ENCODE peak calls at places on chromosome 7, in four cellular contexts. G is cardiac fibroblast; S is HFFc6; Z is CD4-positive, CD25-positive, alpha-beta regulatory T cell. N is an unnamed sample.

GRCh38 chr7:84187813-84188212 is 6.8 kb downstream of the SEMA3A start:
- DNase-seq in G (peak), S (peak), Z (no peak), N (no peak)

GRCh38 chr7:82362129-82362528 is 81.4 kb downstream of the CACNA2D1 start:
- DNase-seq in G (peak), S (peak), Z (no peak), N (no peak)

GRCh38 chr7:75921479-75921878 is 6.5 kb downstream of the POR start:
- DNase-seq in G (no peak), S (no peak), Z (no peak), N (no peak)

GRCh38 chr7:112150823-112151641 is 55.2 kb downstream of the DOCK4 start:
- DNase-seq in G (peak), S (no peak), Z (no peak), N (no peak)

GRCh38 chr7:48255046-48255445 is 83.8 kb downstream of the ABCA13 start:
- DNase-seq in G (peak), S (peak), Z (no peak), N (no peak)

GRCh38 chr7:151537818-151538561 is 18.3 kb upstream of the RHEB start:
- DNase-seq in G (no peak), S (no peak), Z (no peak), N (no peak)

GRCh38 chr7:154503962-154504550 is 451.9 kb downstream of the DPP6 start:
- DNase-seq in G (peak), S (peak), Z (no peak), N (peak)

GRCh38 chr7:2105917-2106316 is 126.8 kb downstream of the MAD1L1 start:
- DNase-seq in G (no peak), S (no peak), Z (no peak), N (no peak)

GRCh38 chr7:155753446-155753965 is 58.8 kb downstream of the SHH start:
- DNase-seq in G (peak), S (no peak), Z (no peak), N (no peak)

GRCh38 chr7:71868797-71869196 is 543.3 kb downstream of the CALN1 start:
- DNase-seq in G (peak), S (peak), Z (no peak), N (no peak)

GRCh38 chr7:151313857-151314256 is 27.8 kb upstream of the NUB1 start:
- DNase-seq in G (peak), S (peak), Z (no peak), N (no peak)

GRCh38 chr7:103148131-103148993 is 537 bp downstream of the NAPEPLD start:
- DNase-seq in G (peak), S (no peak), Z (no peak), N (no peak)

GRCh38 chr7:3548815-3549214 is 247.8 kb downstream of the SDK1 start:
- DNase-seq in G (no peak), S (no peak), Z (no peak), N (no peak)

GRCh38 chr7:21507627-21508343 is 35.1 kb upstream of the DNAH11 start:
- DNase-seq in G (peak), S (peak), Z (no peak), N (no peak)

GRCh38 chr7:134900430-134900876 is 85.9 kb upstream of the AGBL3 start:
- DNase-seq in G (no peak), S (no peak), Z (no peak), N (no peak)

GRCh38 chr7:2471396-2471795 is 4.8 kb downstream of the GRIFIN start:
- DNase-seq in G (peak), S (no peak), Z (no peak), N (no peak)

GRCh38 chr7:41107330-41107937 is 595.5 kb downstream of the INHBA start:
- DNase-seq in G (peak), S (peak), Z (no peak), N (no peak)

GRCh38 chr7:33886100-33886623 is 19.2 kb upstream of the BMPER start:
- DNase-seq in G (no peak), S (peak), Z (no peak), N (no peak)

GRCh38 chr7:151254316-151254715 is 5.8 kb upstream of the SMARCD3 start:
- DNase-seq in G (no peak), S (no peak), Z (no peak), N (no peak)

GRCh38 chr7:132609906-132610520 is 33.7 kb upstream of the PLXNA4 start:
- DNase-seq in G (no peak), S (no peak), Z (no peak), N (no peak)

N was measured in GM18507.